ENCODE peak calls at places on chromosome 13, in eight cellular contexts. One of them, this sample, is unnamed.

GRCh38 chr13:62185631-62186256 is 770.1 kb upstream of the PCDH20 start:
- DNase-seq in mesendoderm: peak; percentile 63
- DNase-seq in neural progenitor cell: peak; percentile 40
- DNase-seq in osteoblast: no peak
- DNase-seq in spleen: no peak
- DNase-seq in GM23338: peak; percentile 58
- DNase-seq in adrenal gland: no peak
- DNase-seq in CD8-positive, alpha-beta T cell: no peak
- DNase-seq in this sample: peak; percentile 42

GRCh38 chr13:27372896-27373295 is 51.5 kb upstream of the GTF3A start:
- DNase-seq in mesendoderm: no peak
- DNase-seq in neural progenitor cell: peak; percentile 40
- DNase-seq in CD8-positive, alpha-beta T cell: no peak
- DNase-seq in spleen: no peak
- DNase-seq in GM23338: peak; percentile 47
- DNase-seq in osteoblast: no peak
- DNase-seq in adrenal gland: no peak
- DNase-seq in this sample: no peak

GRCh38 chr13:43484432-43485225 is 302.1 kb downstream of the ENOX1 start:
- DNase-seq in CD8-positive, alpha-beta T cell: no peak
- DNase-seq in GM23338: no peak
- DNase-seq in osteoblast: no peak
- DNase-seq in neural progenitor cell: no peak
- DNase-seq in spleen: no peak
- DNase-seq in adrenal gland: peak; percentile 15
- DNase-seq in mesendoderm: no peak
- DNase-seq in this sample: no peak

GRCh38 chr13:19586904-19587634 is 25.7 kb upstream of the TPTE2 start:
- DNase-seq in spleen: peak; percentile 90
- DNase-seq in mesendoderm: peak; percentile 6
- DNase-seq in osteoblast: peak; percentile 43
- DNase-seq in adrenal gland: peak; percentile 43
- DNase-seq in CD8-positive, alpha-beta T cell: peak; percentile 65
- DNase-seq in neural progenitor cell: no peak
- DNase-seq in GM23338: peak; percentile 50
- DNase-seq in this sample: no peak

GRCh38 chr13:109131698-109132257 is 502.4 kb downstream of the MYO16 start:
- DNase-seq in mesendoderm: peak; percentile 62
- DNase-seq in adrenal gland: no peak
- DNase-seq in CD8-positive, alpha-beta T cell: no peak
- DNase-seq in neural progenitor cell: no peak
- DNase-seq in osteoblast: no peak
- DNase-seq in spleen: no peak
- DNase-seq in GM23338: peak; percentile 24
- DNase-seq in this sample: no peak

GRCh38 chr13:53112522-53112921 is 83.9 kb downstream of the OLFM4 start:
- DNase-seq in spleen: no peak
- DNase-seq in mesendoderm: no peak
- DNase-seq in GM23338: no peak
- DNase-seq in neural progenitor cell: no peak
- DNase-seq in osteoblast: no peak
- DNase-seq in CD8-positive, alpha-beta T cell: no peak
- DNase-seq in adrenal gland: no peak
- DNase-seq in this sample: no peak

GRCh38 chr13:42893346-42893745 is 98.7 kb downstream of the EPSTI1 start:
- DNase-seq in CD8-positive, alpha-beta T cell: no peak
- DNase-seq in neural progenitor cell: no peak
- DNase-seq in mesendoderm: peak; percentile 59
- DNase-seq in GM23338: no peak
- DNase-seq in adrenal gland: peak; percentile 55
- DNase-seq in spleen: no peak
- DNase-seq in osteoblast: peak; percentile 61
- DNase-seq in this sample: no peak

GRCh38 chr13:52128714-52129700 is at the start of gene NEK5:
- DNase-seq in GM23338: peak; percentile 96
- DNase-seq in neural progenitor cell: peak; percentile 92
- DNase-seq in spleen: peak; percentile 91
- DNase-seq in osteoblast: peak; percentile 93
- DNase-seq in mesendoderm: peak; percentile 84
- DNase-seq in adrenal gland: peak; percentile 55
- DNase-seq in CD8-positive, alpha-beta T cell: peak; percentile 50
- DNase-seq in this sample: peak; percentile 88

GRCh38 chr13:20772401-20773131 is 1.2 kb downstream of the EEF1AKMT1 start:
- DNase-seq in mesendoderm: no peak
- DNase-seq in spleen: no peak
- DNase-seq in neural progenitor cell: no peak
- DNase-seq in CD8-positive, alpha-beta T cell: no peak
- DNase-seq in adrenal gland: no peak
- DNase-seq in osteoblast: no peak
- DNase-seq in GM23338: no peak
- DNase-seq in this sample: no peak

GRCh38 chr13:27634231-27634630 is 12.5 kb downstream of the POLR1D start:
- DNase-seq in mesendoderm: no peak
- DNase-seq in GM23338: no peak
- DNase-seq in osteoblast: no peak
- DNase-seq in CD8-positive, alpha-beta T cell: no peak
- DNase-seq in spleen: no peak
- DNase-seq in neural progenitor cell: no peak
- DNase-seq in adrenal gland: no peak
- DNase-seq in this sample: no peak

GRCh38 chr13:31947105-31947504 is 84.5 kb upstream of the FRY start:
- DNase-seq in spleen: no peak
- DNase-seq in osteoblast: no peak
- DNase-seq in neural progenitor cell: peak; percentile 16
- DNase-seq in adrenal gland: no peak
- DNase-seq in CD8-positive, alpha-beta T cell: no peak
- DNase-seq in GM23338: no peak
- DNase-seq in mesendoderm: peak; percentile 39
- DNase-seq in this sample: no peak

GRCh38 chr13:26707122-26708006 is 53.2 kb downstream of the GPR12 start:
- DNase-seq in neural progenitor cell: peak; percentile 76
- DNase-seq in osteoblast: peak; percentile 66
- DNase-seq in GM23338: peak; percentile 91
- DNase-seq in CD8-positive, alpha-beta T cell: peak; percentile 45
- DNase-seq in mesendoderm: peak; percentile 82
- DNase-seq in spleen: no peak
- DNase-seq in adrenal gland: peak; percentile 57
- DNase-seq in this sample: peak; percentile 78

GRCh38 chr13:79966039-79966438 is 374.9 kb downstream of the SPRY2 start:
- DNase-seq in osteoblast: peak; percentile 45
- DNase-seq in spleen: no peak
- DNase-seq in neural progenitor cell: no peak
- DNase-seq in mesendoderm: no peak
- DNase-seq in CD8-positive, alpha-beta T cell: no peak
- DNase-seq in GM23338: no peak
- DNase-seq in adrenal gland: no peak
- DNase-seq in this sample: no peak

GRCh38 chr13:36966404-36966803 is 32.7 kb downstream of the ALG5 start:
- DNase-seq in osteoblast: no peak
- DNase-seq in adrenal gland: no peak
- DNase-seq in GM23338: no peak
- DNase-seq in spleen: no peak
- DNase-seq in neural progenitor cell: no peak
- DNase-seq in CD8-positive, alpha-beta T cell: no peak
- DNase-seq in mesendoderm: no peak
- DNase-seq in this sample: no peak

GRCh38 chr13:24033527-24034302 is 126.8 kb upstream of the SPATA13 start:
- DNase-seq in adrenal gland: no peak
- DNase-seq in GM23338: no peak
- DNase-seq in CD8-positive, alpha-beta T cell: no peak
- DNase-seq in spleen: no peak
- DNase-seq in mesendoderm: no peak
- DNase-seq in osteoblast: peak; percentile 72
- DNase-seq in neural progenitor cell: no peak
- DNase-seq in this sample: no peak

GRCh38 chr13:65943711-65944110 is 1286.4 kb downstream of the PCDH9 start:
- DNase-seq in CD8-positive, alpha-beta T cell: no peak
- DNase-seq in mesendoderm: no peak
- DNase-seq in spleen: no peak
- DNase-seq in adrenal gland: no peak
- DNase-seq in GM23338: no peak
- DNase-seq in osteoblast: no peak
- DNase-seq in neural progenitor cell: no peak
- DNase-seq in this sample: no peak

DNA sequence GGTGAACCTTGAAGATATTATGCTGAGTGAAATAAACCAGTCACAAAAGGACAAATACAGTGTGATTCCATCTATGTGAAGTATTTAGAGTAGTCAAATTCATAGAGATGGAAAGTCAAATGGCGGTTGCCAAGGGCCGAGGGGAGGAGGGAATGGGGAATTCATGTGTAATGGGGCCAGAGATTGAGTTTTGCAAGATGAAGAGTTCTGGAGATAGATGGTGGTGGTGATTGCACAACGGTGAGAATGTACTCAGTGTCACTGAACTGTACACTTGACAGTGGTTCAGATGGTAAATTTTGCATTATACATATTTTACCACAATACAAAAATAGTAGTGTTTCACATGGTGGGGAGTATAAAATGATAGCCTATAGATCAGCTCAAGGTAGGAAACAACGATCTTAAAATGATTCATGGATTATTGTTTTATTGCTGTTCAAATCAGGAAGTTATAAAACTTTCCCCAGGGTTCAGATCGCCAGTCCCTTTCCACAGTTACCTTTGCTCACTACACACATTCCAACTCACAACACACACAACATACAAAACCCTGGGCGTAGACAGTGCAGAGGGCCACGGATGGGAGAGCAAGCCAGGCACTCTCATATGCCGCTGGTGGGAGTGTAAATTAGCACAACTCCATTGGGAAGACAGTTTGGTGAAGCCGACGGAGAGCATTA is 219.9 kb downstream of the ZIC5 start:
- DNase-seq in adrenal gland: no peak
- DNase-seq in neural progenitor cell: no peak
- DNase-seq in spleen: no peak
- DNase-seq in GM23338: no peak
- DNase-seq in osteoblast: no peak
- DNase-seq in CD8-positive, alpha-beta T cell: no peak
- DNase-seq in mesendoderm: no peak
- DNase-seq in this sample: no peak
- H3K4me1 ChIP-seq in adrenal gland: no peaks in the 10 kb centered on the region
- H3K4me1 ChIP-seq in neural progenitor cell: peaks cover 29% of the 10 kb centered on the region
- H3K4me1 ChIP-seq in spleen: no peaks in the 10 kb centered on the region
- H3K4me1 ChIP-seq in GM23338: peaks cover 14% of the 10 kb centered on the region
- H3K4me1 ChIP-seq in osteoblast: no peaks in the 10 kb centered on the region
- H3K4me1 ChIP-seq in CD8-positive, alpha-beta T cell: no peaks in the 10 kb centered on the region
- H3K4me1 ChIP-seq in mesendoderm: peaks cover 2% of the 10 kb centered on the region
- H3K4me1 ChIP-seq in this sample: peaks cover 4% of the 10 kb centered on the region

DNA sequence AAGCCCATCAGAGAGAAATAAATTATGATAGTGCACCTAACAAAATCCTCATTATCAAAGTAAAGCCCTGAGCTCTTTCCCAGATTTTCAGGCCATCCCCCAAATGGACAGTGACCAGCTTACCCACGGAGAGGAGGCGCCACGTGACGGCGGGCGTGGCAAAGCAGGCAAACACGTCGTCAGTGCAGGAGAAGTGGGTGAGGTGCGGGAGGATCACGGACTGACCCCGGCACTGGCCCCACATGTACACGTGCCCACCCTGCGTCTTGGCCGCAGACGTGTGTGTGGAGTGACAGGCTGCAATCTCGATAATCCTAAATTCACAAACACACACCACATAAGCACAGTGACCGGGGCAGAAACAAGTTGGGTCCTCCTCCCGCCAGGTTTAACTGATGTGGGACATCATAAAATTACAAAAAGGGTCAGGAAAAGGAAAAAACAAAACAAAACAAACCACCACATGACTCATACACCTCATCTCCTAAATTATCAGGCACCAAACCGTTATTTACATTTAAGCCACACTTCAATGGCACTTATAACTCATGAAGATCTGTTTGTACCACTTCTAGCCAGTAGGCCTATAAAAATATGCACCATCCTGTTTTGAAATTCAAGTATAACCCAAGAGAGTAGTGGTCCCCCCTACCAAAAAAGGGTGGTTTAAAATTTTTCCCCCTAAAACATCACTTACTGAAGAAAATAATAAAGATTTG is 30.1 kb downstream of the RCBTB2 start:
- DNase-seq in neural progenitor cell: no peak
- DNase-seq in osteoblast: no peak
- DNase-seq in adrenal gland: no peak
- DNase-seq in GM23338: no peak
- DNase-seq in CD8-positive, alpha-beta T cell: no peak
- DNase-seq in spleen: no peak
- DNase-seq in mesendoderm: no peak
- DNase-seq in this sample: no peak
- H3K4me1 ChIP-seq in neural progenitor cell: no peaks in the 10 kb centered on the region
- H3K4me1 ChIP-seq in osteoblast: peaks cover 23% of the 10 kb centered on the region
- H3K4me1 ChIP-seq in adrenal gland: no peaks in the 10 kb centered on the region
- H3K4me1 ChIP-seq in GM23338: peaks cover 7% of the 10 kb centered on the region
- H3K4me1 ChIP-seq in CD8-positive, alpha-beta T cell: peaks cover 29% of the 10 kb centered on the region
- H3K4me1 ChIP-seq in spleen: peaks cover 68% of the 10 kb centered on the region
- H3K4me1 ChIP-seq in mesendoderm: peaks cover 5% of the 10 kb centered on the region
- H3K4me1 ChIP-seq in this sample: peaks cover 2% of the 10 kb centered on the region

DNA sequence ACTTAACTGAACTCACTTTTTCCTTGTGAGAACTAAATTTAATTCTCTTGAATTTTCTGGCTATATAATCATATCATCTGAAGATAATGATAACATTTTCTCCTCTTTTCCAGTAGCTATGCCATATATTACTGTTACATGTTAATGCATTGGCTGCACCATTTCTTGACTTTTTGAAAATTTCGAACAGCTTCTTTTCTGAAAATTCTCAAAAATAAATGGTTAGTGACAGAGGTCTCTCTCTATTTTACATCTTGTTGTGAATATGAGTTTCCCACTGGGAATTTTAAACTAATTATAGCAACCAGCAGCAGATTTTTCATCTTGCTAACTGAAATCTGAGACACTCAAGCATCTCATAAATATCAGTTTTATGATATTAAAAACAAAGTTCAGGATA is 30.6 kb downstream of the MBNL2 start:
- DNase-seq in mesendoderm: no peak
- DNase-seq in CD8-positive, alpha-beta T cell: no peak
- DNase-seq in osteoblast: no peak
- DNase-seq in adrenal gland: no peak
- DNase-seq in neural progenitor cell: no peak
- DNase-seq in GM23338: no peak
- DNase-seq in spleen: no peak
- DNase-seq in this sample: no peak
- H3K4me1 ChIP-seq in mesendoderm: peaks cover 2% of the 10 kb centered on the region
- H3K4me1 ChIP-seq in CD8-positive, alpha-beta T cell: peaks cover 4% of the 10 kb centered on the region
- H3K4me1 ChIP-seq in osteoblast: peaks cover 42% of the 10 kb centered on the region
- H3K4me1 ChIP-seq in adrenal gland: peaks cover 45% of the 10 kb centered on the region
- H3K4me1 ChIP-seq in neural progenitor cell: peaks cover 4% of the 10 kb centered on the region
- H3K4me1 ChIP-seq in GM23338: peaks cover 37% of the 10 kb centered on the region
- H3K4me1 ChIP-seq in spleen: peaks cover 57% of the 10 kb centered on the region
- H3K4me1 ChIP-seq in this sample: peaks cover 13% of the 10 kb centered on the region

DNA sequence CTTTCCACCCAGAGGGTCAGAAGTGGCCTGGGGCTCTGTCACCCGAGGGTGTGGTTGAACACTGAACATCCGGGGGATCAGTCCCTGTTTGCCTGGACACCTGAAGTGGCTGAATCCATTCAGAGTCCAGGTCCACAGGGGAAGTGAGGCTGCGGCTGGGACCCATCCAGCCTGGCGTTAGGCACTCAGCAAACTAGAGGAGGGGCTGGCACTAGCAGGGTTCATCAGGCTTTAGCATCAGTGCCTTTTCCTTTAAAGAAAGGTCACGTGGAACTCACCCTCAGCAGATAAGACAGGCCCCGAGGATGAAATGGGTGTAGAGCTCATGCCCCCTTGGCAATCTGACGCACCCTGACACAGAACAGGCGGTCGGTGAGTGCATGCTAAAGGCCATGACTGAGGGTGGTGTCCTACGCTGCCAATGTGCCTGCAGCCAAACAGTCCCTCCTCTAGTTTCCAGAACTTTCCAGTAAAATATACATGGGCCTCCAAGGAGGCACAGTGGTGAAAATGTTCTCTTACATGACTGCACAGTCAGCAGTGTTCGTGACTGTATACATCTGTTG is 72.4 kb upstream of the ARHGEF7 start:
- DNase-seq in spleen: no peak
- DNase-seq in GM23338: no peak
- DNase-seq in neural progenitor cell: no peak
- DNase-seq in CD8-positive, alpha-beta T cell: no peak
- DNase-seq in osteoblast: no peak
- DNase-seq in mesendoderm: no peak
- DNase-seq in adrenal gland: no peak
- DNase-seq in this sample: no peak
- H3K4me1 ChIP-seq in spleen: peaks cover 12% of the 10 kb centered on the region
- H3K4me1 ChIP-seq in GM23338: no peaks in the 10 kb centered on the region
- H3K4me1 ChIP-seq in neural progenitor cell: no peaks in the 10 kb centered on the region
- H3K4me1 ChIP-seq in CD8-positive, alpha-beta T cell: no peaks in the 10 kb centered on the region
- H3K4me1 ChIP-seq in osteoblast: peaks cover 4% of the 10 kb centered on the region
- H3K4me1 ChIP-seq in mesendoderm: no peaks in the 10 kb centered on the region
- H3K4me1 ChIP-seq in adrenal gland: no peaks in the 10 kb centered on the region
- H3K4me1 ChIP-seq in this sample: no peaks in the 10 kb centered on the region